ENCODE peak calls at places on chromosome 1, in four cellular contexts. One of them, this sample, is unnamed.

GRCh38 chr1:220300442-220301121 is 28.3 kb upstream of the RAB3GAP2 start:
- DNase-seq in HepG2: peak
- DNase-seq in HCT116: no peak
- DNase-seq in K562: peak
- DNase-seq in this sample: peak

GRCh38 chr1:178275553-178275952 is 181.6 kb downstream of the RASAL2 start:
- DNase-seq in HepG2: no peak
- DNase-seq in HCT116: no peak
- DNase-seq in K562: no peak
- DNase-seq in this sample: no peak

GRCh38 chr1:232317336-232317735 is 312.6 kb downstream of the SIPA1L2 start:
- DNase-seq in HCT116: no peak
- DNase-seq in K562: no peak
- DNase-seq in HepG2: no peak
- DNase-seq in this sample: no peak

GRCh38 chr1:55300975-55301374 is 85.8 kb upstream of the USP24 start:
- DNase-seq in HCT116: no peak
- DNase-seq in K562: no peak
- DNase-seq in HepG2: no peak
- DNase-seq in this sample: no peak

GRCh38 chr1:103529746-103530145 is 4.2 kb downstream of the RNPC3 start:
- DNase-seq in HepG2: no peak
- DNase-seq in K562: peak
- DNase-seq in HCT116: no peak
- DNase-seq in this sample: no peak

GRCh38 chr1:13892671-13893325 is 192.8 kb downstream of the PRDM2 start:
- DNase-seq in HCT116: no peak
- DNase-seq in HepG2: no peak
- DNase-seq in K562: no peak
- DNase-seq in this sample: peak

GRCh38 chr1:2194319-2194897 is at the start of gene FAAP20:
- DNase-seq in HepG2: peak
- DNase-seq in K562: peak
- DNase-seq in HCT116: peak
- DNase-seq in this sample: peak

GRCh38 chr1:143735764-143736461 is 235.9 kb downstream of the FAM72C start:
- DNase-seq in HCT116: no peak
- DNase-seq in HepG2: no peak
- DNase-seq in K562: no peak
- DNase-seq in this sample: no peak

GRCh38 chr1:161439280-161440232 is 65.7 kb upstream of the FCGR2A start:
- DNase-seq in HCT116: no peak
- DNase-seq in K562: peak
- DNase-seq in HepG2: no peak
- DNase-seq in this sample: peak

GRCh38 chr1:46413596-46413985 is 19.5 kb downstream of the FAAH start:
- DNase-seq in HCT116: no peak
- DNase-seq in HepG2: peak
- DNase-seq in K562: peak
- DNase-seq in this sample: peak

GRCh38 chr1:43367904-43368645 is at the start of gene ELOVL1:
- DNase-seq in K562: peak
- DNase-seq in HCT116: peak
- DNase-seq in HepG2: peak
- DNase-seq in this sample: peak

GRCh38 chr1:167109125-167109524 is 15.2 kb downstream of the STYXL2 start:
- DNase-seq in HCT116: no peak
- DNase-seq in K562: no peak
- DNase-seq in HepG2: no peak
- DNase-seq in this sample: no peak

GRCh38 chr1:40662864-40663263 is 2.6 kb downstream of the RIMS3 start:
- DNase-seq in HepG2: no peak
- DNase-seq in K562: no peak
- DNase-seq in HCT116: no peak
- DNase-seq in this sample: no peak

GRCh38 chr1:15616704-15617172 is 520 bp upstream of the DDI2 start:
- DNase-seq in HepG2: no peak
- DNase-seq in K562: no peak
- DNase-seq in HCT116: no peak
- DNase-seq in this sample: peak

GRCh38 chr1:151718011-151718431 is 1.4 kb upstream of the CELF3 start:
- DNase-seq in HepG2: no peak
- DNase-seq in K562: no peak
- DNase-seq in HCT116: no peak
- DNase-seq in this sample: no peak

GRCh38 chr1:171119648-171120047 is 28.9 kb downstream of the FMO3 start:
- DNase-seq in HepG2: no peak
- DNase-seq in HCT116: no peak
- DNase-seq in K562: no peak
- DNase-seq in this sample: no peak

GRCh38 chr1:17696417-17697301 is 58.5 kb upstream of the ACTL8 start:
- DNase-seq in HepG2: no peak
- DNase-seq in HCT116: peak
- DNase-seq in K562: no peak
- DNase-seq in this sample: no peak

GRCh38 chr1:94773931-94774422 is 46.2 kb upstream of the SLC44A3 start:
- DNase-seq in K562: no peak
- DNase-seq in HCT116: peak
- DNase-seq in HepG2: peak
- DNase-seq in this sample: no peak

DNA sequence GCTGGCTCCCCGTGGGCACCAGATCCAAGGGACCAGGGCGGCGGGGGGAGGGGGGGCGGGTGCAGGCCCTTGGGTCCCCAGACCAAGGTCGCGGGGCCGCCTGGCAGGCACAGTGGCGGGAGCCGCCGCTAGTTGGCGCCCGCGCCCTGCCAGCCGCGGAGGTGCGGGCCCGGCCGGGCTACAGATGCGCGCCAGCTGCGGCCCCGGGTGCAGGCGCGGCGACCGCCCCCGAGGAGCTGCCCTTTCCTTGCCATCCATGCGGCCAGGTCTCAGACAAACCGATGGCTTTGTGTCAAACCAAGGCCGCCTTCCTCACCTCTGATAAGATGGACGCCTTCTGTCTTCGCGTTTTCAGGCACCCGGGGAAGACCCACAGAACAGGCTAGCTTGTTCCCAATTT is 2.2 kb upstream of the RUNX3 start:
- DNase-seq in HCT116: peak
- DNase-seq in HepG2: no peak
- DNase-seq in K562: peak
- DNase-seq in this sample: peak
- H3K4me3 ChIP-seq in HCT116: no peak
- H3K4me3 ChIP-seq in HepG2: peak
- H3K4me3 ChIP-seq in K562: no peak
- H3K4me3 ChIP-seq in this sample: no peak

GRCh38 chr1:25501235-25502058 is 42.0 kb upstream of the LDLRAP1 start:
- DNase-seq in K562: no peak
- DNase-seq in HepG2: peak
- DNase-seq in HCT116: peak
- DNase-seq in this sample: no peak
- TF ChIP-seq RAD21 in K562: no peak
- TF ChIP-seq RAD21 in HepG2: no peak
- TF ChIP-seq RAD21 in HCT116: peak
- TF ChIP-seq RAD21 in this sample: no peak

GRCh38 chr1:5488448-5488847 is 503.8 kb downstream of the NPHP4 start:
- DNase-seq in HCT116: no peak
- DNase-seq in K562: no peak
- DNase-seq in HepG2: no peak
- DNase-seq in this sample: no peak
- TF ChIP-seq ELF1 in HCT116: no peak
- TF ChIP-seq ELF1 in K562: no peak
- TF ChIP-seq ELF1 in HepG2: no peak
- TF ChIP-seq ELF1 in this sample: no peak

DNA sequence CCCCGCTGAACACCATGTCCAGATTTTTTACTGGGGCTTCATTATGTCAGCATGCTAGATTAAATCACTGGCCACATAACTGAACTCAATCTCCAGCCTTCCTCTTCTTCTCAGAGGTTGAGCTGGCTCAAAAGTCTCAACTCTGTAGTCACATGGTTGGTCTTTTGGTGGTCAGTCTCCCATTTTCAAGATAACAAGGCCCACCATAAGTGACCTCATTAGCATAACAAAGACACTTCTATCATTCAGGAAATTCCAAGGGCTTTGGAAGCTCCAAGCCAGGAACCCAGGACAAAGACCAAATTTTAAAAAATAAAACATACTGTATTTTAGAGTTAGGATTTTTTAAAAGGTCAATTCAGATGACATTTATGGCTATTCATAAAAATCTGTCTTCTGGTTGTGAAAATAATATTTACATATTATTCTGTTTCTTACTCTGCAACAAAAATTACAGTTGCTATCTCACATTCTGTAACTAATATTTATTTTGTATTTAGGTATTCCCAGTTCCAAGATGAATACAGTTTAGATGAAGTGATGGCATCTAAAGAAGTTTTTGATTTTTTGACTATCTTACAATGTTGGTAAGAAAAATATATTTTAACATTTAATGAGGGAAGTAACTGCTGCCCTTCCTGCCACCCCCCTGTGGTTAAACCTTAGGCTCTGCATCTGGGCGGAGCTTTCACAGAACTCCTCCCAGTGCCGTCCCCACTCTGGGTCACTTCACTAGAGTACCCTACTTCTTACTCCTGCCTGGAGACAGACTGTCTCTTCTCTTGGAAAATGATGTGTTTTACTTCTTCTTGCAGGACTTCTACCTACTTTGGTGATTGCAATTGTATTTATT is 49.3 kb downstream of the SCP2 start:
- DNase-seq in HCT116: no peak
- DNase-seq in K562: peak
- DNase-seq in HepG2: no peak
- DNase-seq in this sample: no peak
- H3K4me3 ChIP-seq in HCT116: no peak
- H3K4me3 ChIP-seq in K562: no peak
- H3K4me3 ChIP-seq in HepG2: no peak
- H3K4me3 ChIP-seq in this sample: no peak

GRCh38 chr1:85577421-85578320 is 2.9 kb upstream of the CCN1 start:
- DNase-seq in HCT116: no peak
- DNase-seq in K562: no peak
- DNase-seq in HepG2: no peak
- DNase-seq in this sample: peak

GRCh38 chr1:85580046-85580411 is 532 bp upstream of the CCN1 start:
- DNase-seq in HCT116: no peak
- DNase-seq in HepG2: peak
- DNase-seq in K562: no peak
- DNase-seq in this sample: peak

GRCh38 chr1:85581138-85581801 is 709 bp downstream of the CCN1 start:
- DNase-seq in K562: peak
- DNase-seq in HCT116: no peak
- DNase-seq in HepG2: peak
- DNase-seq in this sample: peak

GRCh38 chr1:85578321-85579295 is 2.0 kb upstream of the CCN1 start:
- DNase-seq in HCT116: no peak
- DNase-seq in HepG2: peak
- DNase-seq in K562: no peak
- DNase-seq in this sample: peak

DNA sequence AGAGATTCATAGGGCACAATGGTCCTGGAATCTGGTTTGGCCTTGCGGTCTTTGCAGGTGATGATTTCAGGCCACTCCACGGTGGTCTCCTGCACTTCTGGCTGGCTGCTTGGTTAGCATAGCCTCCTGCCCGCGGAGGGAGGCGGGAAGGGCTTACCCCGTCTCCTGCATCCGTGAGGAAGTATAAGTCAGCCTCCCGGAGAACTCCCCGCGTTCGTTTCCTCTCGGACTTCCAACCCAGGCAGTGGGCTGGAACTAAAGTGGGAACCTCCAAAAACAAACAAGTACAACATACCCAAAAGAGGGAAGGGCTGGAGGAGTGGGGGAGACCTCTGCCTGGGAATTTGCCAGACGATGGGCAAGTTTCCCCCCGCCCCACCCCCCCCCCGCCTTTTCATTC is 942 bp upstream of the CCN1 start:
- DNase-seq in K562: no peak
- DNase-seq in HCT116: no peak
- DNase-seq in HepG2: no peak
- DNase-seq in this sample: no peak
- TF ChIP-seq RAD21 in K562: no peak
- TF ChIP-seq RAD21 in HCT116: no peak
- TF ChIP-seq RAD21 in HepG2: no peak
- TF ChIP-seq RAD21 in this sample: no peak

DNA sequence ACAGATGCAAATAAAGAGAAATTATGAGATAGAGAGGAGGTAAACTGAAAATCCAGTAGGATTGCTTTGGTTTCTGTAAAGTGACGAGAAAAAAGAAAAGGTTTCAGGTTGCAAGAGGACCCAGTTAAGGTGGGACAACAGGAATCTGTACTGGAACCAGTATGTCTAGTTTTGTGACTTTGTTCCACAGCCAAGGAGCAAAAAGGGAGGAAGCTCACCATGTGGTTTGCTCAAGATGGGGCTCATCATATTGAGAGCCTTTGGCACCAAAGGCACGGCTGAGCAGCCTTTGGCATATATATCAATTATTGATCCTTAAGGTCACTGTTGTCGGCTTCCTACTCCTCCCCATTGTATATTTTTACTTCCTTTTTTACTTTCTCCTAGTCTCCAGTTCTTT is 1.8 kb upstream of the ZDHHC18 start:
- DNase-seq in HepG2: no peak
- DNase-seq in HCT116: no peak
- DNase-seq in K562: no peak
- DNase-seq in this sample: no peak
- TF ChIP-seq ELF1 in HepG2: no peak
- TF ChIP-seq ELF1 in HCT116: no peak
- TF ChIP-seq ELF1 in K562: no peak
- TF ChIP-seq ELF1 in this sample: no peak

GRCh38 chr1:149917590-149918144 is at the start of gene SV2A:
- DNase-seq in K562: no peak
- DNase-seq in HepG2: peak
- DNase-seq in HCT116: no peak
- DNase-seq in this sample: peak
- H3K4me3 ChIP-seq in K562: no peak
- H3K4me3 ChIP-seq in HepG2: peak
- H3K4me3 ChIP-seq in HCT116: no peak
- H3K4me3 ChIP-seq in this sample: peak

This sample was measured in SK-N-SH.